ENCODE peak calls at places on chromosomes 13 and 19, in six cellular contexts. One of them, this sample, is unnamed.

GRCh38 chr19:42657551-42657950 is 62.8 kb upstream of the CEACAM8 start:
- DNase-seq in activated gamma-delta T cell treated with Interleukin-2 at 50 U/mL for 16 hours: no peak
- DNase-seq in tibial nerve: no peak
- DNase-seq in AG10803: peak
- DNase-seq in stimulated activated CD4-positive, alpha-beta T cell treated with anti-CD3 and anti-CD28 coated beads, Interleukin-15, amount 100 ng/mL, for 24 hours: no peak
- DNase-seq in HEK293T: no peak
- DNase-seq in this sample: no peak

GRCh38 chr19:31152906-31153305 is 196.3 kb downstream of the TSHZ3 start:
- DNase-seq in activated gamma-delta T cell treated with Interleukin-2 at 50 U/mL for 16 hours: no peak
- DNase-seq in HEK293T: no peak
- DNase-seq in tibial nerve: no peak
- DNase-seq in AG10803: peak
- DNase-seq in stimulated activated CD4-positive, alpha-beta T cell treated with anti-CD3 and anti-CD28 coated beads, Interleukin-15, amount 100 ng/mL, for 24 hours: no peak
- DNase-seq in this sample: no peak

GRCh38 chr19:10430505-10431253 is 10.3 kb downstream of the PDE4A start:
- DNase-seq in stimulated activated CD4-positive, alpha-beta T cell treated with anti-CD3 and anti-CD28 coated beads, Interleukin-15, amount 100 ng/mL, for 24 hours: peak
- DNase-seq in HEK293T: no peak
- DNase-seq in activated gamma-delta T cell treated with Interleukin-2 at 50 U/mL for 16 hours: no peak
- DNase-seq in tibial nerve: no peak
- DNase-seq in AG10803: peak
- DNase-seq in this sample: no peak

GRCh38 chr13:95122063-95122462 is 179.2 kb downstream of the ABCC4 start:
- DNase-seq in stimulated activated CD4-positive, alpha-beta T cell treated with anti-CD3 and anti-CD28 coated beads, Interleukin-15, amount 100 ng/mL, for 24 hours: no peak
- DNase-seq in AG10803: no peak
- DNase-seq in HEK293T: no peak
- DNase-seq in tibial nerve: no peak
- DNase-seq in activated gamma-delta T cell treated with Interleukin-2 at 50 U/mL for 16 hours: no peak
- DNase-seq in this sample: no peak

GRCh38 chr19:7852851-7853759 is 21.1 kb downstream of the PRR36 start:
- DNase-seq in AG10803: peak
- DNase-seq in activated gamma-delta T cell treated with Interleukin-2 at 50 U/mL for 16 hours: peak
- DNase-seq in tibial nerve: peak
- DNase-seq in stimulated activated CD4-positive, alpha-beta T cell treated with anti-CD3 and anti-CD28 coated beads, Interleukin-15, amount 100 ng/mL, for 24 hours: peak
- DNase-seq in HEK293T: peak
- DNase-seq in this sample: peak

GRCh38 chr13:95355491-95355890 is 54.2 kb upstream of the ABCC4 start:
- DNase-seq in HEK293T: no peak
- DNase-seq in stimulated activated CD4-positive, alpha-beta T cell treated with anti-CD3 and anti-CD28 coated beads, Interleukin-15, amount 100 ng/mL, for 24 hours: no peak
- DNase-seq in activated gamma-delta T cell treated with Interleukin-2 at 50 U/mL for 16 hours: no peak
- DNase-seq in tibial nerve: no peak
- DNase-seq in AG10803: peak
- DNase-seq in this sample: no peak

GRCh38 chr13:40394304-40394983 is 272.0 kb downstream of the FOXO1 start:
- DNase-seq in stimulated activated CD4-positive, alpha-beta T cell treated with anti-CD3 and anti-CD28 coated beads, Interleukin-15, amount 100 ng/mL, for 24 hours: no peak
- DNase-seq in AG10803: no peak
- DNase-seq in HEK293T: no peak
- DNase-seq in tibial nerve: no peak
- DNase-seq in activated gamma-delta T cell treated with Interleukin-2 at 50 U/mL for 16 hours: no peak
- DNase-seq in this sample: no peak

GRCh38 chr13:77521194-77521593 is 14.3 kb upstream of the SCEL start:
- DNase-seq in activated gamma-delta T cell treated with Interleukin-2 at 50 U/mL for 16 hours: no peak
- DNase-seq in AG10803: no peak
- DNase-seq in stimulated activated CD4-positive, alpha-beta T cell treated with anti-CD3 and anti-CD28 coated beads, Interleukin-15, amount 100 ng/mL, for 24 hours: no peak
- DNase-seq in tibial nerve: no peak
- DNase-seq in HEK293T: no peak
- DNase-seq in this sample: no peak

GRCh38 chr19:35942235-35942634 is 6.1 kb downstream of the LRFN3 start:
- DNase-seq in HEK293T: no peak
- DNase-seq in activated gamma-delta T cell treated with Interleukin-2 at 50 U/mL for 16 hours: no peak
- DNase-seq in stimulated activated CD4-positive, alpha-beta T cell treated with anti-CD3 and anti-CD28 coated beads, Interleukin-15, amount 100 ng/mL, for 24 hours: no peak
- DNase-seq in tibial nerve: no peak
- DNase-seq in AG10803: no peak
- DNase-seq in this sample: no peak

GRCh38 chr19:43957891-43958290 is 6.9 kb downstream of the ZNF221 start:
- DNase-seq in HEK293T: no peak
- DNase-seq in activated gamma-delta T cell treated with Interleukin-2 at 50 U/mL for 16 hours: no peak
- DNase-seq in tibial nerve: no peak
- DNase-seq in stimulated activated CD4-positive, alpha-beta T cell treated with anti-CD3 and anti-CD28 coated beads, Interleukin-15, amount 100 ng/mL, for 24 hours: no peak
- DNase-seq in AG10803: peak
- DNase-seq in this sample: no peak

GRCh38 chr13:22427041-22427440 is 753.7 kb upstream of the SGCG start:
- DNase-seq in stimulated activated CD4-positive, alpha-beta T cell treated with anti-CD3 and anti-CD28 coated beads, Interleukin-15, amount 100 ng/mL, for 24 hours: no peak
- DNase-seq in activated gamma-delta T cell treated with Interleukin-2 at 50 U/mL for 16 hours: no peak
- DNase-seq in AG10803: no peak
- DNase-seq in HEK293T: no peak
- DNase-seq in tibial nerve: no peak
- DNase-seq in this sample: no peak

GRCh38 chr13:43805071-43805468 is 18.3 kb upstream of the ENOX1 start:
- DNase-seq in HEK293T: no peak
- DNase-seq in tibial nerve: peak
- DNase-seq in stimulated activated CD4-positive, alpha-beta T cell treated with anti-CD3 and anti-CD28 coated beads, Interleukin-15, amount 100 ng/mL, for 24 hours: peak
- DNase-seq in activated gamma-delta T cell treated with Interleukin-2 at 50 U/mL for 16 hours: no peak
- DNase-seq in AG10803: peak
- DNase-seq in this sample: no peak

GRCh38 chr19:17739121-17739875 is 12.0 kb upstream of the FCHO1 start:
- DNase-seq in activated gamma-delta T cell treated with Interleukin-2 at 50 U/mL for 16 hours: no peak
- DNase-seq in HEK293T: no peak
- DNase-seq in tibial nerve: no peak
- DNase-seq in AG10803: no peak
- DNase-seq in stimulated activated CD4-positive, alpha-beta T cell treated with anti-CD3 and anti-CD28 coated beads, Interleukin-15, amount 100 ng/mL, for 24 hours: no peak
- DNase-seq in this sample: no peak